ENCODE peak calls at places on chromosomes 4 and X, in four cellular contexts. H is ELR, F is astrocyte of the spinal cord, E is activated T-cell treated with anti-CD3 and anti-CD28 coated beads for 48 hours. N is an unnamed sample.

GRCh38 chr4:10030946-10031662 is 9.8 kb upstream of the SLC2A9 start:
- DNase-seq in H (no peak), F (no peak), E (no peak), N (no peak)

GRCh38 chr4:37936889-37937498 is 23.2 kb upstream of the PTTG2 start:
- DNase-seq in H (no peak), F (no peak), E (no peak), N (no peak)

GRCh38 chrX:47776301-47776700 is 60.4 kb upstream of the ZNF81 start:
- DNase-seq in H (no peak), F (no peak), E (no peak), N (no peak)

GRCh38 chr4:54609310-54609709 is 48.4 kb upstream of the KIT start:
- DNase-seq in H (no peak), F (no peak), E (no peak), N (no peak)

GRCh38 chr4:10734697-10735096 is 50.1 kb upstream of the CLNK start:
- DNase-seq in H (no peak), F (no peak), E (no peak), N (no peak)

GRCh38 chr4:36824682-36825081 is 419.9 kb upstream of the NWD2 start:
- DNase-seq in H (no peak), F (no peak), E (no peak), N (no peak)

GRCh38 chr4:7638984-7639789 is 204.5 kb upstream of the PSAPL1 start:
- DNase-seq in H (no peak), F (no peak), E (no peak), N (no peak)

GRCh38 chr4:102404551-102404969 is 59.3 kb upstream of the SLC39A8 start:
- DNase-seq in H (no peak), F (no peak), E (no peak), N (no peak)

GRCh38 chrX:105752334-105752733 is 70.0 kb upstream of the NRK start:
- DNase-seq in H (no peak), F (no peak), E (no peak), N (no peak)

GRCh38 chr4:140213116-140213515 is 59.1 kb upstream of the MAML3 start:
- DNase-seq in H (no peak), F (no peak), E (no peak), N (no peak)

GRCh38 chr4:70728096-70728495 is 6.3 kb downstream of the RUFY3 start:
- DNase-seq in H (no peak), F (no peak), E (no peak), N (no peak)

GRCh38 chrX:74318672-74319071 is 14.7 kb downstream of the ZCCHC13 start:
- DNase-seq in H (no peak), F (no peak), E (no peak), N (no peak)

GRCh38 chr4:79964715-79965345 is 108.2 kb downstream of the ANTXR2 start:
- DNase-seq in H (no peak), F (peak; percentile 68), E (no peak), N (no peak)

GRCh38 chrX:49844622-49845021 is 15.5 kb downstream of the PAGE4 start:
- DNase-seq in H (no peak), F (no peak), E (no peak), N (no peak)

GRCh38 chr4:150976478-150977118 is 38.5 kb downstream of the LRBA start:
- DNase-seq in H (no peak), F (no peak), E (no peak), N (no peak)

GRCh38 chr4:117134386-117134785 is 49.0 kb upstream of the TRAM1L1 start:
- DNase-seq in H (peak; percentile 71), F (peak; percentile 91), E (no peak), N (peak; percentile 92)